ENCODE peak calls at places on chromosome 1, in six cellular contexts. E, B, Y, J, V and G are unnamed samples.

GRCh38 chr1:38029081-38029681 is 16.6 kb downstream of the UTP11 start:
- DNase-seq in B (no peak), E (no peak), V (peak; percentile 31), Y (no peak), J (no peak), G (no peak)

GRCh38 chr1:209409786-209410185 is 173.7 kb upstream of the CAMK1G start:
- DNase-seq in Y (no peak), V (peak; percentile 85), J (peak; percentile 53), B (peak; percentile 95), E (peak; percentile 31), G (peak; percentile 77)

GRCh38 chr1:193562121-193562520 is 375.7 kb upstream of the B3GALT2 start:
- DNase-seq in E (no peak), J (no peak), V (no peak), Y (no peak), B (no peak), G (no peak)

GRCh38 chr1:7549693-7550161 is 221.4 kb upstream of the VAMP3 start:
- DNase-seq in J (peak; percentile 91), B (no peak), V (peak; percentile 74), Y (no peak), E (peak; percentile 48), G (no peak)

GRCh38 chr1:230831706-230832105 is 36.6 kb downstream of the C1orf198 start:
- DNase-seq in J (no peak), V (no peak), E (no peak), Y (no peak), B (no peak), G (no peak)

GRCh38 chr1:40199126-40199525 is 37.9 kb downstream of the RLF start:
- DNase-seq in E (no peak), V (no peak), Y (peak; percentile 100), B (no peak), J (no peak), G (no peak)

GRCh38 chr1:34156739-34157138 is 8.3 kb downstream of the CSMD2 start:
- DNase-seq in E (no peak), Y (no peak), J (no peak), V (no peak), B (no peak), G (no peak)

GRCh38 chr1:199612976-199613774 is 414.3 kb upstream of the NR5A2 start:
- DNase-seq in B (peak; percentile 71), V (peak; percentile 76), E (peak; percentile 90), Y (no peak), J (peak; percentile 43), G (no peak)

GRCh38 chr1:77370588-77371306 is 88.9 kb downstream of the AK5 start:
- DNase-seq in V (peak; percentile 98), Y (no peak), B (peak; percentile 97), J (peak; percentile 99), E (peak; percentile 97), G (peak; percentile 98)

GRCh38 chr1:97137862-97138514 is 416.4 kb downstream of the PTBP2 start:
- DNase-seq in J (peak; percentile 91), E (peak; percentile 70), V (peak; percentile 57), Y (peak; percentile 34), B (peak; percentile 82), G (peak; percentile 50)